ENCODE peak calls at places on chromosomes 4 and X, in ten cellular contexts. F is caudate nucleus; B is GM23338; R is CD4-positive, alpha-beta memory T cell; X is colonic mucosa; T is WERI-Rb-1; L is fibroblast of lung; D is GM23248; S is mesendoderm; O is pancreas. Z is an unnamed sample.

GRCh38 chr4:98720871-98721480 is 62.6 kb upstream of the TSPAN5 start:
- DNase-seq in F (no peak), B (no peak), R (no peak), X (no peak), T (no peak), L (peak), D (peak), S (no peak), O (no peak), Z (peak)

GRCh38 chr4:57147335-57148060 is 37.3 kb upstream of the IGFBP7 start:
- DNase-seq in F (no peak), B (no peak), R (no peak), X (no peak), T (no peak), L (peak), D (peak), S (no peak), O (no peak), Z (no peak)

GRCh38 chr4:117085185-117085701 is at the start of gene TRAM1L1:
- DNase-seq in F (peak), B (peak), R (no peak), X (peak), T (peak), L (peak), D (peak), S (peak), O (peak), Z (peak)

GRCh38 chr4:97016186-97016945 is 1126.9 kb downstream of the STPG2 start:
- DNase-seq in F (no peak), B (no peak), R (no peak), X (no peak), T (no peak), L (no peak), D (no peak), S (no peak), O (no peak), Z (no peak)

GRCh38 chr4:10181745-10182445 is 65.3 kb upstream of the WDR1 start:
- DNase-seq in F (no peak), B (no peak), R (no peak), X (no peak), T (no peak), L (no peak), D (no peak), S (no peak), O (no peak), Z (no peak)

GRCh38 chr4:76434901-76435688 is at the start of gene SHROOM3:
- DNase-seq in F (no peak), B (peak), R (no peak), X (no peak), T (no peak), L (no peak), D (peak), S (peak), O (no peak), Z (peak)

GRCh38 chr4:147777456-147778091 is 45.7 kb downstream of the ARHGAP10 start:
- DNase-seq in F (no peak), B (no peak), R (no peak), X (no peak), T (no peak), L (no peak), D (peak), S (peak), O (no peak), Z (peak)

GRCh38 chr4:73704314-73705055 is 35.9 kb upstream of the CXCL8 start:
- DNase-seq in F (no peak), B (peak), R (no peak), X (peak), T (no peak), L (peak), D (peak), S (peak), O (peak), Z (peak)

GRCh38 chr4:126051709-126052424 is 737.1 kb downstream of the FAT4 start:
- DNase-seq in F (no peak), B (no peak), R (no peak), X (no peak), T (no peak), L (peak), D (peak), S (no peak), O (no peak), Z (peak)

GRCh38 chr4:185238750-185239149 is 29.4 kb downstream of the SNX25 start:
- DNase-seq in F (no peak), B (no peak), R (no peak), X (no peak), T (no peak), L (no peak), D (peak), S (no peak), O (no peak), Z (no peak)

GRCh38 chrX:9534686-9535085 is 69.8 kb downstream of the TBL1X start:
- DNase-seq in F (no peak), B (no peak), R (no peak), X (no peak), T (no peak), L (peak), D (peak), S (no peak), O (no peak), Z (no peak)

GRCh38 chr4:56102581-56102980 is 153.8 kb downstream of the CEP135 start:
- DNase-seq in F (no peak), B (peak), R (no peak), X (no peak), T (peak), L (no peak), D (no peak), S (no peak), O (no peak), Z (no peak)

GRCh38 chrX:150255441-150256296 is 107.4 kb upstream of the MAMLD1 start:
- DNase-seq in F (no peak), B (no peak), R (no peak), X (no peak), T (no peak), L (no peak), D (no peak), S (no peak), O (no peak), Z (no peak)

GRCh38 chr4:79225360-79225759 is 100.5 kb downstream of the NAA11 start:
- DNase-seq in F (no peak), B (peak), R (no peak), X (no peak), T (no peak), L (peak), D (no peak), S (no peak), O (no peak), Z (no peak)

GRCh38 chrX:148133099-148133725 is 152.1 kb downstream of the FMR1NB start:
- DNase-seq in F (no peak), B (peak), R (peak), X (no peak), T (no peak), L (peak), D (peak), S (peak), O (no peak), Z (peak)

GRCh38 chr4:174828845-174829701 is at the start of gene GLRA3:
- DNase-seq in F (peak), B (peak), R (no peak), X (peak), T (peak), L (peak), D (peak), S (peak), O (peak), Z (peak)

GRCh38 chrX:137044893-137045292 is 11.1 kb upstream of the GPR101 start:
- DNase-seq in F (no peak), B (no peak), R (no peak), X (no peak), T (no peak), L (no peak), D (no peak), S (no peak), O (no peak), Z (no peak)

GRCh38 chrX:10932842-10933440 is 178.2 kb upstream of the HCCS start:
- DNase-seq in F (no peak), B (no peak), R (no peak), X (no peak), T (no peak), L (peak), D (peak), S (no peak), O (no peak), Z (no peak)

GRCh38 chr4:48578132-48578964 is 88.3 kb downstream of the ZAR1 start:
- DNase-seq in F (peak), B (peak), R (peak), X (peak), T (peak), L (peak), D (peak), S (peak), O (no peak), Z (peak)

GRCh38 chrX:154805696-154806091 is 409 bp upstream of the MPP1 start:
- DNase-seq in F (no peak), B (peak), R (no peak), X (no peak), T (no peak), L (peak), D (peak), S (peak), O (no peak), Z (no peak)

GRCh38 chrX:95974885-95975284 is 709.8 kb upstream of the DIAPH2 start:
- DNase-seq in F (no peak), B (no peak), R (no peak), X (no peak), T (no peak), L (no peak), D (no peak), S (no peak), O (no peak), Z (no peak)

GRCh38 chrX:30906726-30907125 is 17.7 kb upstream of the TAB3 start:
- DNase-seq in F (no peak), B (no peak), R (no peak), X (no peak), T (no peak), L (peak), D (peak), S (no peak), O (no peak), Z (peak)

GRCh38 chr4:25552580-25553271 is 102.9 kb upstream of the SLC34A2 start:
- DNase-seq in F (peak), B (no peak), R (no peak), X (peak), T (no peak), L (no peak), D (peak), S (peak), O (peak), Z (no peak)

GRCh38 chr4:25547343-25547742 is 108.3 kb upstream of the SLC34A2 start:
- DNase-seq in F (no peak), B (no peak), R (no peak), X (no peak), T (no peak), L (no peak), D (no peak), S (no peak), O (no peak), Z (no peak)

GRCh38 chr4:25550376-25551030 is 105.1 kb upstream of the SLC34A2 start:
- DNase-seq in F (no peak), B (no peak), R (no peak), X (no peak), T (no peak), L (no peak), D (no peak), S (no peak), O (no peak), Z (no peak)

GRCh38 chr4:25551608-25552007 is 104.0 kb upstream of the SLC34A2 start:
- DNase-seq in F (no peak), B (no peak), R (no peak), X (peak), T (no peak), L (no peak), D (no peak), S (no peak), O (no peak), Z (no peak)

DNA sequence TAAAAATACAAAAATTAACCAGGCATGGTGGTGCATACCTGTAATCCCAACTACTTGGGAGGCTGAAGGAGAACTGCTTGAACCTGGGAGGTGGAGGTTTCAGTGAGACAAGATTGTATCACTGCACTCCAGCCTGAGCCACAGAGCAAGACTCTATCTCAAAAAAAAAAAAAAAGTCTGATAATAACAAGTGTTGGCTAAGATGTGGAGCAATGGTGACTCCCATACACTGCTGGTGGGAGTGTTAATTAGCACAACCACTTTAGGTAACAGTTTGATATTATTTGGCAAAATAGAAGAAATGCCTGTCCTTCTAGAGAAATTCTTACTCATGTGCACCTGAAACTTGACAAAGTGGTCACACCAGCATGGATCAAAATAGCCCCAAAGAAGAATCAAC is 106.2 kb upstream of the SLC34A2 start:
- DNase-seq in F (no peak), B (no peak), R (no peak), X (no peak), T (no peak), L (no peak), D (no peak), S (no peak), O (no peak), Z (no peak)
- H3K27ac ChIP-seq in F (no peak), B (no peak), R (no peak), X (no peak), T (no peak), L (no peak), D (no peak), S (no peak), O (no peak), Z (no peak)

DNA sequence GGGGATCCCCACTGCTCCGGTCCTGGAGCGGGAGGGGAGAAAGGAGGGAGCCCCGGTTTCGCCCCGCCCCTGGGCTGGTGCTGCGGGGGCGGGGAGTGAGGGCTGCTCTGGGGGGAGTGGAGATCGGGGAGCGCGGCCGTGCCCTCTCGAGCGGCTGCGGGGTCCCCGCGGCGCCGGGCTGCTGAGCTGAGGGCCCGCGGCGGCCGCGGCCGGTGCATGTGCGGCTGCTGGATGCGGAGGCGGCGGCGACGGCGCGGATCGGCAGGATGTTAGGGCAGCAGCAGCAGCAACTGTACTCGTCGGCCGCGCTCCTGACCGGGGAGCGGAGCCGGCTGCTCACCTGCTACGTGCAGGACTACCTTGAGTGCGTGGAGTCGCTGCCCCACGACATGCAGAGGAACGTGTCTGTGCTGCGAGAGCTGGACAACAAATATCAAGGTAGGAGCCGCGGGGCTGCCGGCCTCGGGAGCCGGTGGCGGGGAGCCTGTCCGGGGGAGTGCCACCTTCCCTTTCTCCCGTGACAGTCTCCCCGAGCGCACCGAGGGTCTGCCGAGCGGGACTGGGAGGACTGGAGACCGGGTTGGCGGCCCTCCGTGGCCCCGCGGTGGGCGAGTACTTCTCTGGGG is at the start of gene ING2:
- DNase-seq in F (peak), B (peak), R (no peak), X (peak), T (no peak), L (no peak), D (peak), S (peak), O (no peak), Z (peak)
- H3K27ac ChIP-seq in F (peak), B (peak), R (peak), X (peak), T (peak), L (peak), D (peak), S (peak), O (peak), Z (peak)

GRCh38 chr4:41179086-41179374 is 35.3 kb downstream of the APBB2 start:
- DNase-seq in F (no peak), B (no peak), R (no peak), X (no peak), T (no peak), L (no peak), D (peak), S (no peak), O (no peak), Z (no peak)
- H3K27ac ChIP-seq in F (peak), B (no peak), R (no peak), X (no peak), T (no peak), L (no peak), D (peak), S (no peak), O (no peak), Z (peak)

DNA sequence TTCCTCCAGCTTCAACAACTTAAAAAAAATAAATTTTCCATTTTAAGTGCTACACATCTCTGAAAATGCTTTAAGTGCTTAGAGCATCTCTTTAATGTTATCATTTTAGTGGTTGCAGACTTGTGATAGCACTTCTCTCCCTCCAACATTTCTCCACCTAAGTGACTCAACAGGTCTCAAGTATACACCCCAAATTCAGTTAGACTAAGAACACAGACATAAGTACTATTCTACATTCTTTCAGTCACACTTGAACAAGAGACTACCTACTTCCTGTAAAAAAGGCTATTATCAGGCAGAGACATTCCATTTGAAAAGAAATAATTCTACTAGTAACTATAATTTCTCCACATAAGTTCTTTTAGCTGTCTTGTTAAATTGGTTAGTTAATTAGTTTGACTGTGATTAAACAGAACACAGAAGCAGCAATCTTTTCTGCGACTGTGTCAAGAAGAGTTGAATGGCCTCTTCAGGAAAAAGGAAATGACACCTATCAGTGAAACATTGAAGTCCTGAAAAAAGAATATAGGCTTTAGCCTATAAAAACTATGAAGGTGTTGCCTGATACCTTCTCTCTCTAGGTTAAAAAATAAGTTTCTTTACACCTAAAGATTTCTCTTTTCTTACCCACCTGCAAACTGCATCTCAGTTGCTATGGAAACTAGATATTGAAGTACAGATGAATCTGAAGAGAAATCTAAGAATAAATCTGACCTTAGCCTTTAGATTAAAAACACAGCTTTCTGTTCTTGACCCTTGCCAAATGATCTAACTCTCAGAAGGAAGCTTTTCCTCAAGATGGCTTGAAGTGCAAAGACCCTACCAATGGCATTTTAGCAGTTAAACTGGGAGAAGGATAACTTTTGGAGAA is 18.0 kb downstream of the NAF1 start:
- DNase-seq in F (no peak), B (no peak), R (no peak), X (no peak), T (no peak), L (no peak), D (no peak), S (no peak), O (no peak), Z (no peak)
- H3K27ac ChIP-seq in F (no peak), B (no peak), R (no peak), X (no peak), T (no peak), L (no peak), D (no peak), S (no peak), O (no peak), Z (no peak)

GRCh38 chr4:103424853-103425252 is 226.7 kb upstream of the CENPE start:
- DNase-seq in F (no peak), B (peak), R (no peak), X (no peak), T (no peak), L (no peak), D (peak), S (no peak), O (peak), Z (no peak)
- H3K27ac ChIP-seq in F (no peak), B (no peak), R (no peak), X (no peak), T (no peak), L (no peak), D (no peak), S (no peak), O (no peak), Z (no peak)

Z was measured in mammary epithelial cell.